ENCODE peak calls at places on chromosomes 5 and 9, in six cellular contexts. K is left lung, A is cardiac muscle cell, C is kidney, V is tibial artery, B is heart left ventricle. Q is an unnamed sample.

GRCh38 chr5:89917112-89917511 is 492.4 kb downstream of the CETN3 start:
- DNase-seq in C (no peak), A (no peak), K (no peak), B (no peak), V (no peak), Q (no peak)

GRCh38 chr9:90300901-90301688 is 341.5 kb downstream of the DIRAS2 start:
- DNase-seq in K (no peak), A (peak; percentile 85), C (no peak), V (peak; percentile 26), B (no peak), Q (no peak)

GRCh38 chr9:18568969-18569368 is 95.0 kb downstream of the ADAMTSL1 start:
- DNase-seq in C (no peak), K (no peak), B (no peak), V (no peak), A (no peak), Q (no peak)

GRCh38 chr5:166651234-166651633 is 1640.2 kb upstream of the WWC1 start:
- DNase-seq in C (no peak), V (no peak), A (no peak), B (no peak), K (no peak), Q (no peak)

GRCh38 chr9:33452828-33453271 is 5.5 kb upstream of the AQP3 start:
- DNase-seq in C (peak; percentile 91), A (peak; percentile 88), K (peak; percentile 84), B (peak; percentile 37), V (no peak), Q (peak; percentile 9)

GRCh38 chr9:84408416-84408815 is 67.9 kb upstream of the SLC28A3 start:
- DNase-seq in K (no peak), V (no peak), C (peak; percentile 70), B (no peak), A (no peak), Q (no peak)

GRCh38 chr5:122333564-122333963 is 21.5 kb downstream of the SNCAIP start:
- DNase-seq in V (no peak), A (peak; percentile 35), B (no peak), K (no peak), C (no peak), Q (no peak)

GRCh38 chr5:170305016-170305645 is 7.6 kb upstream of the LCP2 start:
- DNase-seq in B (no peak), C (no peak), V (no peak), K (no peak), A (no peak), Q (no peak)

GRCh38 chr9:112856200-112856599 is 34.5 kb downstream of the SLC46A2 start:
- DNase-seq in K (no peak), A (no peak), C (no peak), B (no peak), V (no peak), Q (no peak)

GRCh38 chr9:112856843-112857242 is 33.8 kb downstream of the SLC46A2 start:
- DNase-seq in C (no peak), B (no peak), A (no peak), V (no peak), K (no peak), Q (no peak)

GRCh38 chr9:112854657-112855056 is 36.0 kb downstream of the SLC46A2 start:
- DNase-seq in C (no peak), B (no peak), V (no peak), A (no peak), K (no peak), Q (no peak)

GRCh38 chr9:112852741-112853505 is 37.8 kb downstream of the SLC46A2 start:
- DNase-seq in A (no peak), K (no peak), C (no peak), B (no peak), V (no peak), Q (peak; percentile 27)

DNA sequence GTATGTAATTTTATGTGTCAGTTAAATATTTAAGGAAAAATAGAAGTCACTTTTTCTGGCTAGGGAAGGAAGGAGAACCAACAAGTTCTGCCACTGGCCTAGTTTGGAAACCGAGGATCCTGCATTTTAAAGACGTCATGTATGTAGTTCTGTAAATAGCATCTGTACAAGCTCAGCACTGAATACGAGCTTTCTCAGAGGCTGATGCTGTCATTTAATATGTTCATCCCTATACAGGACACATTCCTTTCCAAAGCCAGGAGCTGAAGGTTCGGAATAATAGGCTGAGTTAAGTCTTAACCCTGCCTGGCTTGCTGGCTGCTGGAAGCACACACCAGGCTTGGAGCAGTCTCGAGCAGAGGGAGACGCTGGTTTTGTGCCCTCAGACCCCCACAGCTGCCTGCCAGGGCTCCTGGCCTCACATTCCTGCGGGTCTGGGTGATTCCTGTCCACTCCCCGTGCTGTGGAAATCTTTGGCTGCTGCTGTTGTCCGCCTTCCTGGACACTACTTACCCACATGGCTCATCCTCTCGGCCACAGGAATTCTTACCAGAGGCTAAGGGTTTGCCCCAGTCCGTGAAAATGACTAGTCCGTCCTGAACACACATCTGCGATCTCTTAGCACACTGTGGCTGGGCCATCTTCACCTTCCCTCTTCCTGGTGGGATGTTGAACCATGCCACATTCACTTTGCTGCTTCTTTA is 36.6 kb downstream of the SLC46A2 start:
- DNase-seq in C (no peak), K (no peak), V (no peak), B (no peak), A (no peak), Q (no peak)
- H3K27ac ChIP-seq in C (no peak overlapping the region), K (no peak overlapping the region), V (no peak overlapping the region), B (no peak overlapping the region), A (no peak overlapping the region), Q (no peak overlapping the region)

GRCh38 chr5:16896767-16897166 is 39.3 kb downstream of the MYO10 start:
- DNase-seq in K (no peak), C (no peak), V (no peak), B (no peak), A (no peak), Q (no peak)
- H3K27ac ChIP-seq in K (no peak overlapping the region), C (no peak overlapping the region), V (no peak overlapping the region), B (no peak overlapping the region), A (peak overlapping the region; percentile 91), Q (no peak overlapping the region)

GRCh38 chr9:70470050-70471015 is 55.9 kb upstream of the KLF9 start:
- DNase-seq in B (peak; percentile 70), V (peak; percentile 48), A (peak; percentile 50), K (no peak), C (no peak), Q (no peak)
- H3K27ac ChIP-seq in B (peak overlapping the region; percentile 69), V (peak overlapping the region; percentile 45), A (no peak overlapping the region), K (peak overlapping the region; percentile 45), C (peak overlapping the region; percentile 85), Q (no peak overlapping the region)

DNA sequence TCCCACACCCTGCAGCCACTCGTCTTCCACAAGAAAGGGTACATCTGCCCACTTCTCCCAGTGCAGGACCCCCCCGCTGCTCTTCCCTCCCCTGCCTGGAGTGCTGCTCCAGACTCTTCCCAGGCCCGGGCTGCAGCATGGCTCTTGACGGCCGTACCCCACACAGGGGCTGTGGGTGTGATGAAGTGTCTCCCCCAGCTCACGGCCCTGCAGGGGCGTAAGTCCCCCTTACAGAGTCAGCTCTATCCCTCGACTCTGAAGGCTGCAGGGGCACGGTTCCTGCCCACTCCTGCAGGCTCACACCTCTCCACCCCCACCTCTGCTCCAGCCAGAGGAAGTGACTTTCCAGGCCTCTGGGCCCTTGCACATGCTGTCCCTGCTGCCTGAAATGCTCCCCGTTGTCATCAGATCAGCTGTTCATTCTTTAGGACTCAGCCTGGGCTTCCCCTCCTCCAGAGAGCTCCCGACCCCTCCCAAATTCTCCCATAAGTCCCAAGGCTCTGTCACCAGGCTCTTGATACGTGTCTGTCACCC is 180.6 kb upstream of the IER5L start:
- DNase-seq in V (no peak), A (no peak), B (no peak), K (no peak), C (peak; percentile 58), Q (no peak)
- H3K27ac ChIP-seq in V (no peak overlapping the region), A (peak overlapping the region; percentile 0), B (no peak overlapping the region), K (no peak overlapping the region), C (no peak overlapping the region), Q (no peak overlapping the region)

GRCh38 chr9:93218671-93219420 is 34.9 kb downstream of the WNK2 start:
- DNase-seq in B (no peak), V (no peak), C (peak; percentile 63), K (no peak), A (no peak), Q (no peak)
- H3K27ac ChIP-seq in B (peak overlapping the region; percentile 53), V (no peak overlapping the region), C (no peak overlapping the region), K (no peak overlapping the region), A (no peak overlapping the region), Q (no peak overlapping the region)

GRCh38 chr5:91109634-91110033 is 273.5 kb downstream of the ARRDC3 start:
- DNase-seq in B (no peak), C (no peak), V (no peak), K (no peak), A (peak; percentile 41), Q (no peak)

GRCh38 chr5:91114658-91115057 is 268.5 kb downstream of the ARRDC3 start:
- DNase-seq in K (no peak), A (peak; percentile 21), V (no peak), B (peak; percentile 37), C (no peak), Q (no peak)

GRCh38 chr5:91110709-91111108 is 272.4 kb downstream of the ARRDC3 start:
- DNase-seq in B (no peak), C (no peak), A (no peak), K (no peak), V (no peak), Q (no peak)

DNA sequence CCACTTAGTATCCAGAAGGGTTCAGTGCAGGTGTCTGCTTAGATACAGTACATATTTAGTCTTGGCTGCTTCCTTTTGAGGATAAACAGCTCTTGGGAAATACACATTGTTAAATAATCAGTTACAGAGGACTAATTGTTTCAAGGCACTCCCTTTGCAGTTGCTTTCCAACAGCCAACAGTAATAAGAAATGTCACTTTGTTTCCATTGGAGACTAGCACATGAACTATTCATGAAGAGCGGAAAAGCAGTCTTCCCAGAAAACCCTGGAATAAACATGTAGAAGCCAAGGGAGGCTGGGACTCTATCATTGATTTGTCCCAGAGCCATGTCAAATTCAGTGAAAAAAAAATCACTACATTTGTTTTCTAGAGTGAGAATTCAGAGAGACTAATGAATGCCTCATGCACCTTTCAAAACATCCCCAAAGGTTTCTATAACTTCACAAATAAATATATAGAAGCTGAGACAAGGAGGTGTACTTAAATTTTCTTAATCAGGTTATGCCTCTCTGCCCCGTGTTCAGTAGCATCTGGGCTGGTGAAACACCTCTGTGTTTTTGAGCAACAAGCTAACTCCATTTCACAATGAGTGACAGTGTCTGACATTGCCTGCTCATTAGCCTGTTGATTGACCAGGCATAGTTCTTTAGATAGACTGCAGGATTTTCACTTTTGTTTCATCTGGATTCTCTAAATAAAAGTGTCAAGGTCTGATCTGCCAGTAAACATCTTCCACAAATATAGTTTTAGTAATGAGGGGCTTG is 271.5 kb downstream of the ARRDC3 start:
- DNase-seq in B (no peak), C (no peak), K (no peak), V (no peak), A (no peak), Q (no peak)
- H3K27ac ChIP-seq in B (peak overlapping the region; percentile 48), C (no peak overlapping the region), K (no peak overlapping the region), V (no peak overlapping the region), A (no peak overlapping the region), Q (no peak overlapping the region)

GRCh38 chr5:62144395-62145022 is 161.5 kb upstream of the KIF2A start:
- DNase-seq in V (no peak), A (no peak), B (no peak), K (no peak), C (no peak), Q (no peak)
- H3K27ac ChIP-seq in V (no peak overlapping the region), A (no peak overlapping the region), B (no peak overlapping the region), K (no peak overlapping the region), C (no peak overlapping the region), Q (no peak overlapping the region)

GRCh38 chr9:128899566-128900322 is 17.8 kb downstream of the LRRC8A start:
- DNase-seq in A (no peak), V (no peak), B (no peak), K (no peak), C (no peak), Q (no peak)
- H3K27ac ChIP-seq in A (peak overlapping the region; percentile 15), V (peak overlapping the region; percentile 37), B (peak overlapping the region; percentile 33), K (peak overlapping the region; percentile 65), C (no peak overlapping the region), Q (peak overlapping the region; percentile 60)